ENCODE peak calls at places on chromosomes 7 and 10, in four cellular contexts. One of them, this sample, is unnamed.

GRCh38 chr7:101882595-101883564 is 65.5 kb downstream of the CUX1 start:
- DNase-seq in A172: peak
- DNase-seq in effector CD4-positive, alpha-beta T cell: no peak
- DNase-seq in activated effector memory CD4-positive, alpha-beta T cell treated with anti-CD3 and anti-CD28 coated beads, Interleukin-2, amount 50 U/mL, for 16 hours: no peak
- DNase-seq in this sample: no peak

GRCh38 chr7:106219170-106219569 is 65.6 kb downstream of the NAMPT start:
- DNase-seq in A172: no peak
- DNase-seq in effector CD4-positive, alpha-beta T cell: no peak
- DNase-seq in activated effector memory CD4-positive, alpha-beta T cell treated with anti-CD3 and anti-CD28 coated beads, Interleukin-2, amount 50 U/mL, for 16 hours: no peak
- DNase-seq in this sample: no peak

GRCh38 chr10:1179346-1180070 is 123.3 kb downstream of the WDR37 start:
- DNase-seq in A172: no peak
- DNase-seq in effector CD4-positive, alpha-beta T cell: no peak
- DNase-seq in activated effector memory CD4-positive, alpha-beta T cell treated with anti-CD3 and anti-CD28 coated beads, Interleukin-2, amount 50 U/mL, for 16 hours: peak
- DNase-seq in this sample: no peak

GRCh38 chr10:80204193-80204714 is 1.1 kb downstream of the ANXA11 start:
- DNase-seq in A172: peak
- DNase-seq in effector CD4-positive, alpha-beta T cell: no peak
- DNase-seq in activated effector memory CD4-positive, alpha-beta T cell treated with anti-CD3 and anti-CD28 coated beads, Interleukin-2, amount 50 U/mL, for 16 hours: peak
- DNase-seq in this sample: no peak

GRCh38 chr7:156029460-156030007 is 217.3 kb upstream of the SHH start:
- DNase-seq in A172: no peak
- DNase-seq in effector CD4-positive, alpha-beta T cell: no peak
- DNase-seq in activated effector memory CD4-positive, alpha-beta T cell treated with anti-CD3 and anti-CD28 coated beads, Interleukin-2, amount 50 U/mL, for 16 hours: no peak
- DNase-seq in this sample: no peak

GRCh38 chr10:107889101-107889500 is 724.6 kb upstream of the SORCS1 start:
- DNase-seq in A172: no peak
- DNase-seq in effector CD4-positive, alpha-beta T cell: no peak
- DNase-seq in activated effector memory CD4-positive, alpha-beta T cell treated with anti-CD3 and anti-CD28 coated beads, Interleukin-2, amount 50 U/mL, for 16 hours: no peak
- DNase-seq in this sample: no peak

GRCh38 chr7:48471206-48471605 is 299.9 kb downstream of the ABCA13 start:
- DNase-seq in A172: no peak
- DNase-seq in effector CD4-positive, alpha-beta T cell: no peak
- DNase-seq in activated effector memory CD4-positive, alpha-beta T cell treated with anti-CD3 and anti-CD28 coated beads, Interleukin-2, amount 50 U/mL, for 16 hours: no peak
- DNase-seq in this sample: no peak

GRCh38 chr7:66296001-66296521 is 90.9 kb downstream of the TPST1 start:
- DNase-seq in A172: no peak
- DNase-seq in effector CD4-positive, alpha-beta T cell: no peak
- DNase-seq in activated effector memory CD4-positive, alpha-beta T cell treated with anti-CD3 and anti-CD28 coated beads, Interleukin-2, amount 50 U/mL, for 16 hours: no peak
- DNase-seq in this sample: no peak

GRCh38 chr7:115409682-115410426 is 488.0 kb downstream of the MDFIC start:
- DNase-seq in A172: no peak
- DNase-seq in effector CD4-positive, alpha-beta T cell: no peak
- DNase-seq in activated effector memory CD4-positive, alpha-beta T cell treated with anti-CD3 and anti-CD28 coated beads, Interleukin-2, amount 50 U/mL, for 16 hours: no peak
- DNase-seq in this sample: no peak

GRCh38 chr10:101089520-101090299 is 27.9 kb downstream of the KAZALD1 start:
- DNase-seq in A172: no peak
- DNase-seq in effector CD4-positive, alpha-beta T cell: no peak
- DNase-seq in activated effector memory CD4-positive, alpha-beta T cell treated with anti-CD3 and anti-CD28 coated beads, Interleukin-2, amount 50 U/mL, for 16 hours: no peak
- DNase-seq in this sample: no peak

GRCh38 chr7:54390565-54390964 is 151.6 kb upstream of the VSTM2A start:
- DNase-seq in A172: no peak
- DNase-seq in effector CD4-positive, alpha-beta T cell: no peak
- DNase-seq in activated effector memory CD4-positive, alpha-beta T cell treated with anti-CD3 and anti-CD28 coated beads, Interleukin-2, amount 50 U/mL, for 16 hours: no peak
- DNase-seq in this sample: no peak

GRCh38 chr7:27453702-27454405 is 208.8 kb downstream of the HIBADH start:
- DNase-seq in A172: peak
- DNase-seq in effector CD4-positive, alpha-beta T cell: no peak
- DNase-seq in activated effector memory CD4-positive, alpha-beta T cell treated with anti-CD3 and anti-CD28 coated beads, Interleukin-2, amount 50 U/mL, for 16 hours: no peak
- DNase-seq in this sample: no peak

GRCh38 chr7:150420987-150421674 is 29.3 kb upstream of the GIMAP8 start:
- DNase-seq in A172: peak
- DNase-seq in effector CD4-positive, alpha-beta T cell: peak
- DNase-seq in activated effector memory CD4-positive, alpha-beta T cell treated with anti-CD3 and anti-CD28 coated beads, Interleukin-2, amount 50 U/mL, for 16 hours: peak
- DNase-seq in this sample: peak

GRCh38 chr10:94279835-94280709 is 82.7 kb downstream of the NOC3L start:
- DNase-seq in A172: peak
- DNase-seq in effector CD4-positive, alpha-beta T cell: peak
- DNase-seq in activated effector memory CD4-positive, alpha-beta T cell treated with anti-CD3 and anti-CD28 coated beads, Interleukin-2, amount 50 U/mL, for 16 hours: peak
- DNase-seq in this sample: peak

GRCh38 chr7:94907420-94908203 is at the start of gene PPP1R9A:
- DNase-seq in A172: peak
- DNase-seq in effector CD4-positive, alpha-beta T cell: no peak
- DNase-seq in activated effector memory CD4-positive, alpha-beta T cell treated with anti-CD3 and anti-CD28 coated beads, Interleukin-2, amount 50 U/mL, for 16 hours: no peak
- DNase-seq in this sample: peak

GRCh38 chr10:68106656-68107055 is 2.6 kb upstream of the MYPN start:
- DNase-seq in A172: peak
- DNase-seq in effector CD4-positive, alpha-beta T cell: no peak
- DNase-seq in activated effector memory CD4-positive, alpha-beta T cell treated with anti-CD3 and anti-CD28 coated beads, Interleukin-2, amount 50 U/mL, for 16 hours: no peak
- DNase-seq in this sample: no peak

GRCh38 chr10:86663576-86664369 is 4.5 kb upstream of the LDB3 start:
- DNase-seq in A172: no peak
- DNase-seq in effector CD4-positive, alpha-beta T cell: no peak
- DNase-seq in activated effector memory CD4-positive, alpha-beta T cell treated with anti-CD3 and anti-CD28 coated beads, Interleukin-2, amount 50 U/mL, for 16 hours: no peak
- DNase-seq in this sample: no peak

GRCh38 chr10:75803816-75804576 is 372.6 kb downstream of the LRMDA start:
- DNase-seq in A172: no peak
- DNase-seq in effector CD4-positive, alpha-beta T cell: no peak
- DNase-seq in activated effector memory CD4-positive, alpha-beta T cell treated with anti-CD3 and anti-CD28 coated beads, Interleukin-2, amount 50 U/mL, for 16 hours: no peak
- DNase-seq in this sample: no peak

GRCh38 chr7:16564909-16565426 is 38.3 kb downstream of the LRRC72 start:
- DNase-seq in A172: peak
- DNase-seq in effector CD4-positive, alpha-beta T cell: no peak
- DNase-seq in activated effector memory CD4-positive, alpha-beta T cell treated with anti-CD3 and anti-CD28 coated beads, Interleukin-2, amount 50 U/mL, for 16 hours: no peak
- DNase-seq in this sample: peak

GRCh38 chr10:79139124-79139835 is 70.5 kb downstream of the ZMIZ1 start:
- DNase-seq in A172: peak
- DNase-seq in effector CD4-positive, alpha-beta T cell: no peak
- DNase-seq in activated effector memory CD4-positive, alpha-beta T cell treated with anti-CD3 and anti-CD28 coated beads, Interleukin-2, amount 50 U/mL, for 16 hours: no peak
- DNase-seq in this sample: no peak

GRCh38 chr10:101775273-101776131 is at the start of gene FGF8:
- DNase-seq in A172: no peak
- DNase-seq in effector CD4-positive, alpha-beta T cell: no peak
- DNase-seq in activated effector memory CD4-positive, alpha-beta T cell treated with anti-CD3 and anti-CD28 coated beads, Interleukin-2, amount 50 U/mL, for 16 hours: no peak
- DNase-seq in this sample: no peak

GRCh38 chr10:60399343-60399742 is 9.7 kb upstream of the ANK3 start:
- DNase-seq in A172: no peak
- DNase-seq in effector CD4-positive, alpha-beta T cell: no peak
- DNase-seq in activated effector memory CD4-positive, alpha-beta T cell treated with anti-CD3 and anti-CD28 coated beads, Interleukin-2, amount 50 U/mL, for 16 hours: no peak
- DNase-seq in this sample: no peak

GRCh38 chr10:132725202-132725601 is 60.7 kb downstream of the NKX6-2 start:
- DNase-seq in A172: no peak
- DNase-seq in effector CD4-positive, alpha-beta T cell: no peak
- DNase-seq in activated effector memory CD4-positive, alpha-beta T cell treated with anti-CD3 and anti-CD28 coated beads, Interleukin-2, amount 50 U/mL, for 16 hours: no peak
- DNase-seq in this sample: no peak